ENCODE peak calls at places on chromosomes 16 and 17, in nine cellular contexts. D is sigmoid colon, C is breast epithelium, A is prostate gland, N is Panc1, R is SK-N-MC, Y is H1, T is HCT116, L is GM12891. X is an unnamed sample.

GRCh38 chr17:31508310-31509094 is 117.0 kb downstream of the RAB11FIP4 start:
- DNase-seq in D (no peak), C (no peak), A (no peak), N (no peak), R (no peak), Y (no peak), T (no peak), L (no peak), X (no peak)

GRCh38 chr17:80466188-80466705 is 10.2 kb downstream of the NPTX1 start:
- DNase-seq in D (no peak), C (no peak), A (no peak), N (no peak), R (no peak), Y (no peak), T (no peak), L (no peak), X (no peak)

GRCh38 chr16:78317871-78318270 is 218.4 kb downstream of the WWOX start:
- DNase-seq in D (no peak), C (no peak), A (no peak), N (no peak), R (no peak), Y (no peak), T (no peak), L (no peak), X (no peak)

GRCh38 chr17:22268214-22268911 is 576.0 kb downstream of the KCNJ18 start:
- DNase-seq in D (no peak), C (no peak), A (no peak), N (no peak), R (no peak), Y (no peak), T (no peak), L (no peak), X (no peak)

GRCh38 chr16:66408181-66409048 is 18.7 kb upstream of the BEAN1 start:
- DNase-seq in D (no peak), C (no peak), A (peak; percentile 19), N (peak; percentile 58), R (peak; percentile 34), Y (no peak), T (peak; percentile 60), L (no peak), X (peak; percentile 35)

GRCh38 chr16:53865492-53865863 is 161.5 kb downstream of the FTO start:
- DNase-seq in D (no peak), C (no peak), A (no peak), N (no peak), R (no peak), Y (peak; percentile 9), T (peak; percentile 7), L (no peak), X (peak; percentile 66)

GRCh38 chr17:231191-231965 is 49.9 kb upstream of the DOC2B start:
- DNase-seq in D (peak; percentile 42), C (peak; percentile 35), A (no peak), N (no peak), R (no peak), Y (no peak), T (no peak), L (no peak), X (no peak)

GRCh38 chr16:24758986-24759385 is 29.5 kb downstream of the TNRC6A start:
- DNase-seq in D (no peak), C (no peak), A (no peak), N (no peak), R (no peak), Y (no peak), T (no peak), L (no peak), X (no peak)

GRCh38 chr17:59361916-59362810 is 30.7 kb downstream of the YPEL2 start:
- DNase-seq in D (peak; percentile 58), C (no peak), A (no peak), N (no peak), R (no peak), Y (no peak), T (no peak), L (no peak), X (no peak)

GRCh38 chr17:64190468-64190867 is 60.5 kb upstream of the ERN1 start:
- DNase-seq in D (no peak), C (no peak), A (no peak), N (no peak), R (no peak), Y (no peak), T (no peak), L (no peak), X (no peak)

GRCh38 chr16:49563666-49564065 is 190.1 kb downstream of the C16orf78 start:
- DNase-seq in D (no peak), C (no peak), A (no peak), N (no peak), R (no peak), Y (no peak), T (no peak), L (no peak), X (no peak)

GRCh38 chr17:60301644-60302043 is 90.3 kb downstream of the USP32 start:
- DNase-seq in D (no peak), C (no peak), A (no peak), N (no peak), R (no peak), Y (no peak), T (no peak), L (no peak), X (no peak)

DNA sequence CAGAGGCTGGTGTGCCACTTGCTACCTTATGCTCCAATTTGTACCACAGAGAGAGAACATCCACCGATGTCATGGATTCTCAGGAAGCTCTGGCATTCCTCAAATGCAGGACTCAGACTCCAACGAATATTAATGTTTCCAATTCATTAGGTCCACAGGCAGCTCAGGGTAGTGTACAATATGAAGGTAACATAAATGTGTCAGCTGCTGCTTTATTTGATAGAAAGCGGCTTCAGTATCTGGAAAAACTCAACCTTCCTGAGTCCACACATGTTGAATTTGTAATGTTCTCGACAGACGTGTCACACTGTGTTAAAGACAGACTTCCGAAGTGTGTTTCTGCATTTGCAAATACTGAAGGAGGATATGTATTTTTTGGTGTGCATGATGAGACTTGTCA is 16.1 kb downstream of the SLFN5 start:
- DNase-seq in D (no peak), C (no peak), A (no peak), N (no peak), R (no peak), Y (no peak), T (no peak), L (no peak), X (no peak)
- TF ChIP-seq POLR2AphosphoS5 in D (peak; percentile 63), C (no peak), A (no peak), N (no peak), R (no peak), Y (no peak), T (no peak), L (no peak), X (no peak)

GRCh38 chr17:48871035-48871550 is 21.5 kb upstream of the ATP5MC1 start:
- DNase-seq in D (no peak), C (no peak), A (no peak), N (no peak), R (no peak), Y (no peak), T (no peak), L (no peak), X (no peak)

GRCh38 chr17:48873696-48874443 is 18.7 kb upstream of the ATP5MC1 start:
- DNase-seq in D (no peak), C (no peak), A (no peak), N (no peak), R (no peak), Y (no peak), T (no peak), L (no peak), X (no peak)

GRCh38 chr17:48869821-48870318 is 22.7 kb upstream of the ATP5MC1 start:
- DNase-seq in D (no peak), C (no peak), A (no peak), N (no peak), R (no peak), Y (no peak), T (no peak), L (no peak), X (no peak)

GRCh38 chr17:48873212-48873611 is 19.4 kb upstream of the ATP5MC1 start:
- DNase-seq in D (no peak), C (no peak), A (no peak), N (no peak), R (no peak), Y (no peak), T (no peak), L (no peak), X (no peak)

GRCh38 chr17:48871551-48872351 is 20.8 kb upstream of the ATP5MC1 start:
- DNase-seq in D (no peak), C (no peak), A (no peak), N (no peak), R (no peak), Y (no peak), T (no peak), L (no peak), X (no peak)
- TF ChIP-seq POLR2AphosphoS5 in D (peak; percentile 20), C (peak; percentile 12), A (no peak), N (no peak), R (no peak), Y (no peak), T (no peak), L (no peak), X (no peak)

DNA sequence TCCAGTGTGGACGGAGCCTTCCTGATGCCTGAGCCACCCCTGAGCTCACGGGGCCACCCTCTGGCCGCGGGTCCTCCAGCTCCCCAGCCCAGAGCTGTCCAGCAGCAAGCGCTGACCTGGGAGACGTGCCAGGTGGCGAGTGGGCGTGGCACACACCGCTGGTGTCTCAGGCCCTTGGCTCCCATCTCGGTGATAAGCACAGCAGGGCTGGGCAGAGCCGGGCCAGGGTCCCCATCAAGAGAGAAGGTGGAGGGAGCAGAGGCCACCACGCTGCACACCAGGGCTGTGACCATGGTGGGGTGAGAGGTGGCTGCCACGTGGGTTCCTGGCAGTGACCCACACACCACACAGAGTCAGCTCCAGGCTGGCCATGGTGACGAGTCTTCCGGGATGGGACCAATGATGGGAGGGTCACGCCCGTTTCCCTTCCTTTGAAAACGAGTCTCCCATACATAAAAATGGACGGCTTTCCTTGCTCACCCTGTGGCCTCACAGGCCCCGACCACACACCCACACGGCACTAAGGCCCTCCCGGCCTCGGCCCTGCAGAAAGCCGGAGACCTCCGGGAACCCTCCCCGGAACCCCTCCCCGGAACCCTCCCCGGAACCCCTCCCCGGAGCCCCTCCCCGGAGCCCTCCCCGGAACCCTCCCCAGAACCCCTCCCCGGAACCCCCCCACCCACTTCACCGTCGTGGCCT is 16.8 kb downstream of the UTS2R start:
- DNase-seq in D (no peak), C (no peak), A (no peak), N (no peak), R (no peak), Y (no peak), T (no peak), L (no peak), X (no peak)
- TF ChIP-seq POLR2AphosphoS5 in D (no peak), C (no peak), A (no peak), N (no peak), R (no peak), Y (no peak), T (peak; percentile 28), L (no peak), X (no peak)

DNA sequence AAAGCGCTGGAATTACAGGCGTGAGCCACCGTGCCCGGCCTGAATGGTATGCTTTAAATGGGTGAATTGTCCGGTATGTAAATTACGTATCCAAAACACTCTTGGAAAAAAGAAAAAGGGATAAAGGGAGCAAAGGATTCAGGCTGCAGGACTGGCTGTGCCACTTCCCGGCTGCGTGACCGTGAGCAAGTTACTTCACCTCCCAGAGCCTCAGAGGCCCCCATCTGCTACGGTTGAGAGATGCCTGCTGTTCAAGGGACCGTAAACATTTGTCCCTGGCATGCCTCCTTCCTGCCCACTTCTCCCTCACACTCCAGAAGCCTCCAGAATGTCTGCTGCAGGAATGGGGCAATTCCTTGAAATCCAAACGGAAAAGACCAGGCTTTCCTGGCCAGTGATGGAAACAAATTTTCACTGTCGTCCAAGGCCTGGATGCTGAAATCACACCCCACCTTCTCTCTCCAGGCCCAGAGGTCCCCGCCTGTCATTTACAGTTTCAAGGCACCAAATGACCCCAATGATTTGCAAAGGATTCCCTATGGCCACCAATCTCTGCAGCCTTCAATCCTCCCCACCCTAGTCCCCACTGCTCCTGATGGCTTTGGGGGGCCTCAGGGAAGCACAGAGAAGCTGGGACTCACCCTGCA is 22.9 kb upstream of the LITAF start:
- DNase-seq in D (no peak), C (no peak), A (no peak), N (no peak), R (no peak), Y (no peak), T (no peak), L (no peak), X (no peak)
- TF ChIP-seq POLR2AphosphoS5 in D (no peak), C (no peak), A (no peak), N (no peak), R (no peak), Y (no peak), T (no peak), L (no peak), X (no peak)